ENCODE peak calls at places on chromosomes 3 and 15, in four cellular contexts. I, D, A and X are unnamed samples.

GRCh38 chr15:75235051-75235673 is 23.0 kb upstream of the GOLGA6C start:
- DNase-seq in I (peak; percentile 6), D (no peak), A (no peak), X (no peak)

GRCh38 chr3:129106866-129107565 is 14.6 kb downstream of the RAB43 start:
- DNase-seq in I (no peak), D (peak; percentile 51), A (no peak), X (no peak)

GRCh38 chr15:62887113-62887570 is 155.4 kb upstream of the TPM1 start:
- DNase-seq in I (no peak), D (no peak), A (no peak), X (no peak)

GRCh38 chr3:55165704-55166103 is 237.8 kb upstream of the LRTM1 start:
- DNase-seq in I (no peak), D (no peak), A (no peak), X (no peak)

GRCh38 chr3:177615015-177615414 is 417.7 kb upstream of the TBL1XR1 start:
- DNase-seq in I (no peak), D (peak; percentile 54), A (no peak), X (no peak)

GRCh38 chr3:188431553-188431952 is 277.6 kb downstream of the LPP start:
- DNase-seq in I (no peak), D (no peak), A (no peak), X (no peak)

GRCh38 chr15:77715051-77715450 is 82.3 kb upstream of the LINGO1 start:
- DNase-seq in I (no peak), D (no peak), A (no peak), X (no peak)

GRCh38 chr3:110855207-110855606 is 216.4 kb upstream of the NECTIN3 start:
- DNase-seq in I (no peak), D (no peak), A (no peak), X (no peak)

GRCh38 chr15:66565141-66565595 is 630 bp downstream of the LCTL start:
- DNase-seq in I (peak; percentile 21), D (no peak), A (no peak), X (no peak)

GRCh38 chr3:82423485-82423884 is 662.0 kb upstream of the GBE1 start:
- DNase-seq in I (peak; percentile 20), D (no peak), A (no peak), X (no peak)

GRCh38 chr3:150345021-150345538 is 63.0 kb upstream of the TSC22D2 start:
- DNase-seq in I (peak; percentile 44), D (peak; percentile 90), A (no peak), X (no peak)

GRCh38 chr3:61358364-61358763 is 107.1 kb upstream of the FHIT start:
- DNase-seq in I (no peak), D (peak; percentile 74), A (no peak), X (peak; percentile 11)

GRCh38 chr15:63605816-63606215 is 8.6 kb downstream of the FBXL22 start:
- DNase-seq in I (no peak), D (peak; percentile 34), A (peak; percentile 50), X (no peak)

GRCh38 chr3:83034806-83035703 is 1273.6 kb upstream of the GBE1 start:
- DNase-seq in I (no peak), D (no peak), A (no peak), X (no peak)

GRCh38 chr3:12970684-12971083 is 102.5 kb downstream of the IQSEC1 start:
- DNase-seq in I (no peak), D (no peak), A (no peak), X (no peak)

GRCh38 chr15:31887246-31887645 is 143.1 kb upstream of the CHRNA7 start:
- DNase-seq in I (peak; percentile 33), D (no peak), A (no peak), X (no peak)

GRCh38 chr3:103906304-103906703 is 1460.4 kb upstream of the ALCAM start:
- DNase-seq in I (no peak), D (no peak), A (no peak), X (no peak)

GRCh38 chr3:52529376-52530333 is 4.0 kb downstream of the NT5DC2 start:
- DNase-seq in I (no peak), D (peak; percentile 7), A (no peak), X (no peak)

GRCh38 chr15:58980351-58980939 is 7.0 kb upstream of the RNF111 start:
- DNase-seq in I (peak; percentile 10), D (no peak), A (no peak), X (no peak)

GRCh38 chr3:197343656-197344408 is 45.4 kb upstream of the DLG1 start:
- DNase-seq in I (no peak), D (no peak), A (no peak), X (no peak)

GRCh38 chr3:4981160-4981687 is 2.0 kb downstream of the BHLHE40 start:
- DNase-seq in I (no peak), D (no peak), A (no peak), X (no peak)

GRCh38 chr3:13655074-13655913 is 106.4 kb downstream of the FBLN2 start:
- DNase-seq in I (peak; percentile 95), D (peak; percentile 21), A (peak; percentile 18), X (peak; percentile 14)

GRCh38 chr3:147807773-147808172 is 398.6 kb downstream of the ZIC1 start:
- DNase-seq in I (no peak), D (no peak), A (no peak), X (no peak)

GRCh38 chr3:174363256-174363655 is 495.9 kb upstream of the NAALADL2 start:
- DNase-seq in I (no peak), D (no peak), A (no peak), X (no peak)

GRCh38 chr3:113531826-113532697 is at the start of gene SIDT1:
- DNase-seq in I (peak; percentile 32), D (peak; percentile 77), A (peak; percentile 65), X (no peak)

GRCh38 chr3:187987162-187987561 is 166.8 kb upstream of the LPP start:
- DNase-seq in I (no peak), D (no peak), A (no peak), X (no peak)

GRCh38 chr3:53842436-53843194 is 3.6 kb downstream of the CHDH start:
- DNase-seq in I (peak; percentile 54), D (peak; percentile 79), A (no peak), X (peak; percentile 72)

GRCh38 chr15:66758844-66759243 is 56.8 kb downstream of the SMAD6 start:
- DNase-seq in I (no peak), D (no peak), A (no peak), X (no peak)

GRCh38 chr15:63292241-63292640 is 14.8 kb downstream of the APH1B start:
- DNase-seq in I (no peak), D (no peak), A (no peak), X (no peak)

GRCh38 chr3:53994986-53995385 is 103.3 kb upstream of the SELENOK start:
- DNase-seq in I (no peak), D (no peak), A (no peak), X (no peak)

GRCh38 chr3:179321585-179322322 is 1.1 kb upstream of the ZNF639 start:
- DNase-seq in I (peak; percentile 35), D (peak; percentile 25), A (no peak), X (no peak)

GRCh38 chr3:149506965-149507364 is 32.5 kb downstream of the TM4SF4 start:
- DNase-seq in I (no peak), D (no peak), A (no peak), X (no peak)

GRCh38 chr15:79948095-79948695 is 22.8 kb downstream of the BCL2A1 start:
- DNase-seq in I (no peak), D (no peak), A (no peak), X (no peak)

GRCh38 chr3:117853923-117854322 is 1144.3 kb downstream of the TUSC7 start:
- DNase-seq in I (no peak), D (no peak), A (no peak), X (no peak)